ENCODE peak calls at places on chromosomes 2 and 18, in four cellular contexts. One of them, this sample, is unnamed.

GRCh38 chr18:13584826-13585225 is 141.5 kb downstream of the FAM210A start:
- DNase-seq in CD4-positive, alpha-beta memory T cell: no peak
- DNase-seq in CD4-positive, alpha-beta T cell: no peak
- DNase-seq in Peyer's patch: no peak
- DNase-seq in this sample: no peak

GRCh38 chr2:70735065-70735464 is 32.9 kb downstream of the ADD2 start:
- DNase-seq in CD4-positive, alpha-beta memory T cell: no peak
- DNase-seq in Peyer's patch: no peak
- DNase-seq in CD4-positive, alpha-beta T cell: no peak
- DNase-seq in this sample: no peak

GRCh38 chr2:222424281-222424728 is at the start of gene SGPP2:
- DNase-seq in CD4-positive, alpha-beta memory T cell: peak
- DNase-seq in Peyer's patch: peak
- DNase-seq in CD4-positive, alpha-beta T cell: no peak
- DNase-seq in this sample: peak

GRCh38 chr2:77666251-77666980 is 144.2 kb upstream of the LRRTM4 start:
- DNase-seq in CD4-positive, alpha-beta memory T cell: no peak
- DNase-seq in CD4-positive, alpha-beta T cell: no peak
- DNase-seq in Peyer's patch: no peak
- DNase-seq in this sample: no peak

GRCh38 chr2:197322729-197323720 is 12.4 kb upstream of the ANKRD44 start:
- DNase-seq in Peyer's patch: no peak
- DNase-seq in CD4-positive, alpha-beta memory T cell: no peak
- DNase-seq in CD4-positive, alpha-beta T cell: no peak
- DNase-seq in this sample: no peak

GRCh38 chr18:1965016-1965415 is 606.3 kb downstream of the METTL4 start:
- DNase-seq in CD4-positive, alpha-beta T cell: no peak
- DNase-seq in CD4-positive, alpha-beta memory T cell: no peak
- DNase-seq in Peyer's patch: no peak
- DNase-seq in this sample: no peak

GRCh38 chr2:238459081-238459629 is 32.4 kb downstream of the ASB1 start:
- DNase-seq in CD4-positive, alpha-beta T cell: no peak
- DNase-seq in CD4-positive, alpha-beta memory T cell: peak
- DNase-seq in Peyer's patch: no peak
- DNase-seq in this sample: no peak

GRCh38 chr2:17646838-17647701 is 106.5 kb downstream of the SMC6 start:
- DNase-seq in CD4-positive, alpha-beta T cell: no peak
- DNase-seq in Peyer's patch: no peak
- DNase-seq in CD4-positive, alpha-beta memory T cell: no peak
- DNase-seq in this sample: no peak

GRCh38 chr2:186950694-186951093 is 101.7 kb upstream of the ZSWIM2 start:
- DNase-seq in CD4-positive, alpha-beta T cell: no peak
- DNase-seq in CD4-positive, alpha-beta memory T cell: no peak
- DNase-seq in Peyer's patch: no peak
- DNase-seq in this sample: no peak

GRCh38 chr2:47069628-47070154 is 85.4 kb downstream of the STPG4 start:
- DNase-seq in CD4-positive, alpha-beta T cell: no peak
- DNase-seq in Peyer's patch: peak
- DNase-seq in CD4-positive, alpha-beta memory T cell: no peak
- DNase-seq in this sample: peak

GRCh38 chr2:128552806-128553551 is 234.3 kb upstream of the HS6ST1 start:
- DNase-seq in CD4-positive, alpha-beta T cell: no peak
- DNase-seq in Peyer's patch: no peak
- DNase-seq in CD4-positive, alpha-beta memory T cell: no peak
- DNase-seq in this sample: no peak

GRCh38 chr2:75055820-75056675 is 97.6 kb downstream of the POLE4 start:
- DNase-seq in CD4-positive, alpha-beta T cell: no peak
- DNase-seq in CD4-positive, alpha-beta memory T cell: no peak
- DNase-seq in Peyer's patch: no peak
- DNase-seq in this sample: no peak

GRCh38 chr18:3994061-3994687 is 460.9 kb downstream of the DLGAP1 start:
- DNase-seq in CD4-positive, alpha-beta memory T cell: no peak
- DNase-seq in Peyer's patch: no peak
- DNase-seq in CD4-positive, alpha-beta T cell: no peak
- DNase-seq in this sample: no peak

GRCh38 chr2:131425191-131426021 is 50.5 kb upstream of the TUBA3D start:
- DNase-seq in CD4-positive, alpha-beta T cell: no peak
- DNase-seq in Peyer's patch: no peak
- DNase-seq in CD4-positive, alpha-beta memory T cell: no peak
- DNase-seq in this sample: no peak

GRCh38 chr18:46477425-46478011 is 179.5 kb downstream of the LOXHD1 start:
- DNase-seq in CD4-positive, alpha-beta memory T cell: no peak
- DNase-seq in CD4-positive, alpha-beta T cell: no peak
- DNase-seq in Peyer's patch: no peak
- DNase-seq in this sample: no peak

GRCh38 chr2:184927040-184927439 is 328.7 kb downstream of the ZNF804A start:
- DNase-seq in CD4-positive, alpha-beta T cell: no peak
- DNase-seq in CD4-positive, alpha-beta memory T cell: no peak
- DNase-seq in Peyer's patch: no peak
- DNase-seq in this sample: no peak

GRCh38 chr2:168369087-168369486 is 87.0 kb upstream of the CERS6 start:
- DNase-seq in Peyer's patch: no peak
- DNase-seq in CD4-positive, alpha-beta T cell: no peak
- DNase-seq in CD4-positive, alpha-beta memory T cell: no peak
- DNase-seq in this sample: no peak

GRCh38 chr2:159125858-159126257 is 157.4 kb downstream of the TANC1 start:
- DNase-seq in Peyer's patch: no peak
- DNase-seq in CD4-positive, alpha-beta memory T cell: no peak
- DNase-seq in CD4-positive, alpha-beta T cell: no peak
- DNase-seq in this sample: no peak

GRCh38 chr2:41400057-41400665 is 647.7 kb upstream of the PKDCC start:
- DNase-seq in CD4-positive, alpha-beta T cell: no peak
- DNase-seq in Peyer's patch: no peak
- DNase-seq in CD4-positive, alpha-beta memory T cell: no peak
- DNase-seq in this sample: no peak

GRCh38 chr2:5782103-5782502 is 89.9 kb downstream of the SOX11 start:
- DNase-seq in CD4-positive, alpha-beta memory T cell: no peak
- DNase-seq in CD4-positive, alpha-beta T cell: no peak
- DNase-seq in Peyer's patch: no peak
- DNase-seq in this sample: no peak

GRCh38 chr2:96145028-96145939 is at the start of gene DUSP2:
- DNase-seq in CD4-positive, alpha-beta memory T cell: peak
- DNase-seq in CD4-positive, alpha-beta T cell: peak
- DNase-seq in Peyer's patch: peak
- DNase-seq in this sample: peak

GRCh38 chr18:9987355-9987754 is 73.5 kb downstream of the VAPA start:
- DNase-seq in CD4-positive, alpha-beta T cell: no peak
- DNase-seq in Peyer's patch: no peak
- DNase-seq in CD4-positive, alpha-beta memory T cell: no peak
- DNase-seq in this sample: no peak

GRCh38 chr2:240375024-240375645 is 60.3 kb upstream of the GPC1 start:
- DNase-seq in CD4-positive, alpha-beta T cell: no peak
- DNase-seq in Peyer's patch: no peak
- DNase-seq in CD4-positive, alpha-beta memory T cell: no peak
- DNase-seq in this sample: no peak
- H3K27ac ChIP-seq in CD4-positive, alpha-beta T cell: no peak
- H3K27ac ChIP-seq in Peyer's patch: no peak
- H3K27ac ChIP-seq in CD4-positive, alpha-beta memory T cell: no peak
- H3K27ac ChIP-seq in this sample: no peak

GRCh38 chr18:48694295-48694694 is 155.5 kb downstream of the CTIF start:
- DNase-seq in Peyer's patch: no peak
- DNase-seq in CD4-positive, alpha-beta T cell: no peak
- DNase-seq in CD4-positive, alpha-beta memory T cell: no peak
- DNase-seq in this sample: no peak
- H3K27ac ChIP-seq in Peyer's patch: no peak
- H3K27ac ChIP-seq in CD4-positive, alpha-beta T cell: no peak
- H3K27ac ChIP-seq in CD4-positive, alpha-beta memory T cell: no peak
- H3K27ac ChIP-seq in this sample: no peak

DNA sequence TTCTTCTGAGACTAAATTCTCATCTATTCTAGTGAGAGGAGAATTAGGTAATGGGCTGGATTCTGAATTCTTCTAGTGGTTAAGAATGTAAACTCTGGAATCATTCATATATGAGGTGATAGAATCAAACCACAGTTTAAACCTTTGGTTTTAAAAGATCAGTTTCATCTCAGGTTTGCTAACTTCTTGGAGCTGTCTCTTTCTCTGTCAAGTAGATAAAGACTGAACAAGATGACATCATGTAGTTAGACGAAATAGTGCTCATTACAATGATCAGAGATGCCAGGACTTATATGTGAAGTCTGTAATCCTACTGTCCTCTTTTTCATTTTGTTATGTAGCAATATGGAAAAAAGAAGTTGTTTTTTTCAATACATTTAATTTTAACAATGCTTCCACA is 4.9 kb downstream of the CEBPZOS start:
- DNase-seq in Peyer's patch: no peak
- DNase-seq in CD4-positive, alpha-beta memory T cell: no peak
- DNase-seq in CD4-positive, alpha-beta T cell: no peak
- DNase-seq in this sample: no peak
- H3K27ac ChIP-seq in Peyer's patch: no peak
- H3K27ac ChIP-seq in CD4-positive, alpha-beta memory T cell: no peak
- H3K27ac ChIP-seq in CD4-positive, alpha-beta T cell: no peak
- H3K27ac ChIP-seq in this sample: no peak

DNA sequence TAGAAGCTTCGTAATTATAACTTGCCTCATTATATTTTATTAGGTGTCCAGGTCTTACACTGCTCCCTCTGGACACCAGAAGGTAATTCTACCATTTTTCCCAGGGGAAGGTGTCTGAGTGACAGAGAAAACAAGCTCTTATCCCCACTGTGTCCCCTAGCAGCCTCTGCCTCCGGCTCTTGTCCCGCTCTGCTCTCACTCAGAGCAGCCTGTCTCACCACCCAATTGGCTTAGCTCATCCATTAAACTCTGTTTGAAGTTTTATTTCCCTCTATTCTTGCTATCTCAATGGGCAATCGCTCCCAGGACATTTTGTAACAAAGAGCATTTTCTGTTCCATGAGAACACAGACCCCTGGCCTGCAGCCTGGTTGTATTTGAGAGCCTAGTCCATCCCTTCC is 90.6 kb upstream of the LDAH start:
- DNase-seq in CD4-positive, alpha-beta memory T cell: no peak
- DNase-seq in Peyer's patch: no peak
- DNase-seq in CD4-positive, alpha-beta T cell: no peak
- DNase-seq in this sample: no peak
- H3K27ac ChIP-seq in CD4-positive, alpha-beta memory T cell: no peak
- H3K27ac ChIP-seq in Peyer's patch: no peak
- H3K27ac ChIP-seq in CD4-positive, alpha-beta T cell: no peak
- H3K27ac ChIP-seq in this sample: no peak

GRCh38 chr2:189260361-189260761 is 80.8 kb upstream of the COL5A2 start:
- DNase-seq in CD4-positive, alpha-beta T cell: no peak
- DNase-seq in Peyer's patch: no peak
- DNase-seq in CD4-positive, alpha-beta memory T cell: no peak
- DNase-seq in this sample: no peak

GRCh38 chr2:189258604-189259003 is 79.0 kb upstream of the COL5A2 start:
- DNase-seq in Peyer's patch: no peak
- DNase-seq in CD4-positive, alpha-beta memory T cell: no peak
- DNase-seq in CD4-positive, alpha-beta T cell: no peak
- DNase-seq in this sample: no peak

GRCh38 chr2:189255711-189256110 is 76.2 kb upstream of the COL5A2 start:
- DNase-seq in CD4-positive, alpha-beta memory T cell: no peak
- DNase-seq in Peyer's patch: no peak
- DNase-seq in CD4-positive, alpha-beta T cell: no peak
- DNase-seq in this sample: no peak

GRCh38 chr2:189265696-189266320 is 86.2 kb upstream of the COL5A2 start:
- DNase-seq in CD4-positive, alpha-beta memory T cell: no peak
- DNase-seq in Peyer's patch: no peak
- DNase-seq in CD4-positive, alpha-beta T cell: no peak
- DNase-seq in this sample: no peak

GRCh38 chr2:189261431-189261841 is 81.9 kb upstream of the COL5A2 start:
- DNase-seq in CD4-positive, alpha-beta T cell: no peak
- DNase-seq in Peyer's patch: no peak
- DNase-seq in CD4-positive, alpha-beta memory T cell: no peak
- DNase-seq in this sample: no peak
- H3K27ac ChIP-seq in CD4-positive, alpha-beta T cell: no peak
- H3K27ac ChIP-seq in Peyer's patch: no peak
- H3K27ac ChIP-seq in CD4-positive, alpha-beta memory T cell: no peak
- H3K27ac ChIP-seq in this sample: no peak

GRCh38 chr2:214497489-214497888 is 86.6 kb downstream of the VWC2L start:
- DNase-seq in Peyer's patch: no peak
- DNase-seq in CD4-positive, alpha-beta T cell: no peak
- DNase-seq in CD4-positive, alpha-beta memory T cell: no peak
- DNase-seq in this sample: no peak

GRCh38 chr2:214489702-214490101 is 78.8 kb downstream of the VWC2L start:
- DNase-seq in Peyer's patch: no peak
- DNase-seq in CD4-positive, alpha-beta T cell: no peak
- DNase-seq in CD4-positive, alpha-beta memory T cell: no peak
- DNase-seq in this sample: no peak

GRCh38 chr2:214492608-214493007 is 81.8 kb downstream of the VWC2L start:
- DNase-seq in CD4-positive, alpha-beta T cell: no peak
- DNase-seq in Peyer's patch: no peak
- DNase-seq in CD4-positive, alpha-beta memory T cell: no peak
- DNase-seq in this sample: no peak

GRCh38 chr2:214489181-214489580 is 78.3 kb downstream of the VWC2L start:
- DNase-seq in CD4-positive, alpha-beta T cell: no peak
- DNase-seq in Peyer's patch: no peak
- DNase-seq in CD4-positive, alpha-beta memory T cell: no peak
- DNase-seq in this sample: no peak

DNA sequence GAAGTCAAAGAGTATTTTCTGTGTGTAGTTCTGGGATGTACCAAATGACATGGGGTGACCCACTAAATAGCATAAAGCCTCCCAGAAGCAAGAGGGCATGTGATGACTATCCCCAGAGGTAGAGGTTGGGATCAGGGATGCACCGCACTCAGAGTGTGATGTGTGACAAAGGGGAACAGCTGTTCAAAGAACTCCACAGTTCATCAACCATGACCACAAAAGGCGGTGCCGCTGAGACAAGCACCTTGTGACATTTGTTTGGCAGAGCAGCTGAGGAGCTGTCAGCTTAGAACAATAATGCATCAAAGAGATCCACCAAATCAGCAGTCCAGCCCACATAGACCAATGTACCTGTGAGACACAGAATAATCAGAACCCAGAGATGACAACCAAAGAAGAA is 81.3 kb downstream of the VWC2L start:
- DNase-seq in CD4-positive, alpha-beta T cell: no peak
- DNase-seq in CD4-positive, alpha-beta memory T cell: no peak
- DNase-seq in Peyer's patch: no peak
- DNase-seq in this sample: no peak
- H3K27ac ChIP-seq in CD4-positive, alpha-beta T cell: no peak
- H3K27ac ChIP-seq in CD4-positive, alpha-beta memory T cell: no peak
- H3K27ac ChIP-seq in Peyer's patch: no peak
- H3K27ac ChIP-seq in this sample: no peak

GRCh38 chr2:177618270-177619253 is 226.0 kb downstream of the AGPS start:
- DNase-seq in CD4-positive, alpha-beta memory T cell: peak
- DNase-seq in CD4-positive, alpha-beta T cell: peak
- DNase-seq in Peyer's patch: peak
- DNase-seq in this sample: peak

GRCh38 chr2:177616066-177616465 is 223.5 kb downstream of the AGPS start:
- DNase-seq in CD4-positive, alpha-beta T cell: no peak
- DNase-seq in CD4-positive, alpha-beta memory T cell: no peak
- DNase-seq in Peyer's patch: no peak
- DNase-seq in this sample: no peak

GRCh38 chr2:177622516-177622915 is 229.9 kb downstream of the AGPS start:
- DNase-seq in Peyer's patch: no peak
- DNase-seq in CD4-positive, alpha-beta T cell: no peak
- DNase-seq in CD4-positive, alpha-beta memory T cell: no peak
- DNase-seq in this sample: no peak

GRCh38 chr2:177616731-177617130 is 224.2 kb downstream of the AGPS start:
- DNase-seq in Peyer's patch: no peak
- DNase-seq in CD4-positive, alpha-beta memory T cell: no peak
- DNase-seq in CD4-positive, alpha-beta T cell: no peak
- DNase-seq in this sample: no peak

DNA sequence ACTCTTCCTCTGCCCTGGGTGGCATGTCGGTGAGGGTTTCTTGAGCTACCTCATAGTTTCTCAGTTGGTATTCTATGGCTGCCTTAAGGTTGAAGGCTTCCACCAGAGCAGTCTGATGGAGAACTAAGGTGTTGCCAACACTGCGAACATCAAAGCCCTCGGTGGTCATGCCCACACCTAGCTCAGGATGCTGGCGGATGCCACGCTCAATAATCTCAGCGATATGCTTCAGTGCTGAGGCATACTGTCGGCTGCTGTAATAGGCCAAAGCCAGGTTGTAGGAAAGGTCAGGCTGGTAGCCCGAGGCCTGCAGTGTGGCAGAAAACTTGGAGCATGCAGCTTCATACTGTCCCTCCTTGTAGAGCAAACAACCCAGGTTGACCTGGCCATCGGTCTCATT is 225.3 kb downstream of the AGPS start:
- DNase-seq in CD4-positive, alpha-beta memory T cell: no peak
- DNase-seq in CD4-positive, alpha-beta T cell: no peak
- DNase-seq in Peyer's patch: no peak
- DNase-seq in this sample: no peak
- H3K27ac ChIP-seq in CD4-positive, alpha-beta memory T cell: peak
- H3K27ac ChIP-seq in CD4-positive, alpha-beta T cell: no peak
- H3K27ac ChIP-seq in Peyer's patch: peak
- H3K27ac ChIP-seq in this sample: peak

This sample was measured in lower lobe of right lung.